ENCODE peak calls at places on chromosomes 11 and 22, in five cellular contexts. E is activated CD4-positive, alpha-beta T cell treated with anti-CD3 and anti-CD28 coated beads, Interleukin-2, amount 50 U/mL, for 48 hours; F is stimulated activated CD4-positive, alpha-beta T cell treated with anti-CD3 and anti-CD28 coated beads, Interleukin-2, amount 100 ng/mL, for 48 hours; H is pancreas; Y is GM10248. X is an unnamed sample.

GRCh38 chr11:103528046-103528445 is 418.8 kb downstream of the DYNC2H1 start:
- DNase-seq in Y (no peak), H (no peak), F (no peak), E (no peak), X (no peak)

GRCh38 chr11:35009191-35009940 is 92.9 kb downstream of the PDHX start:
- DNase-seq in E (no peak), H (peak; percentile 66), F (no peak), Y (no peak), X (no peak)

GRCh38 chr22:39360674-39361413 is 11.1 kb downstream of the SYNGR1 start:
- DNase-seq in F (no peak), H (peak; percentile 38), Y (no peak), E (no peak), X (no peak)

GRCh38 chr11:77819921-77820564 is 479 bp downstream of the RSF1 start:
- DNase-seq in H (peak; percentile 37), F (peak; percentile 12), Y (peak; percentile 46), E (peak; percentile 52), X (peak; percentile 63)

GRCh38 chr22:26617251-26618199 is at the start of gene CRYBB1:
- DNase-seq in Y (no peak), H (no peak), F (no peak), E (no peak), X (no peak)

GRCh38 chr11:76321820-76322524 is 59.0 kb downstream of the THAP12 start:
- DNase-seq in F (no peak), E (no peak), H (peak; percentile 76), Y (no peak), X (no peak)

GRCh38 chr11:111878385-111878765 is 590 bp downstream of the FDXACB1 start:
- DNase-seq in Y (no peak), H (no peak), E (no peak), F (no peak), X (no peak)

GRCh38 chr22:30948930-30949342 is 19.6 kb downstream of the MORC2 start:
- DNase-seq in H (no peak), Y (no peak), F (no peak), E (no peak), X (no peak)

GRCh38 chr11:13280777-13281176 is 3.2 kb downstream of the BMAL1 start:
- DNase-seq in H (no peak), Y (no peak), F (no peak), E (no peak), X (no peak)

GRCh38 chr22:45878901-45879551 is 97.9 kb downstream of the WNT7B start:
- DNase-seq in F (no peak), H (no peak), Y (no peak), E (no peak), X (no peak)

GRCh38 chr11:71342951-71343827 is 90.8 kb upstream of the SHANK2 start:
- DNase-seq in F (peak; percentile 6), H (peak; percentile 65), Y (peak; percentile 63), E (peak; percentile 19), X (no peak)

GRCh38 chr11:66393954-66394353 is 22.4 kb upstream of the SLC29A2 start:
- DNase-seq in F (no peak), E (no peak), H (no peak), Y (no peak), X (no peak)

GRCh38 chr11:131370090-131370751 is at the start of gene NTM:
- DNase-seq in H (peak; percentile 71), F (no peak), Y (no peak), E (no peak), X (no peak)

GRCh38 chr11:28017816-28018215 is 90.1 kb downstream of the KIF18A start:
- DNase-seq in E (no peak), Y (no peak), F (no peak), H (no peak), X (no peak)

GRCh38 chr11:123065634-123066033 is 3.7 kb upstream of the HSPA8 start:
- DNase-seq in E (no peak), Y (no peak), F (no peak), H (no peak), X (no peak)

GRCh38 chr22:33747576-33748180 is 172.6 kb downstream of the LARGE1 start:
- DNase-seq in F (no peak), Y (no peak), H (no peak), E (no peak), X (no peak)

GRCh38 chr22:22037740-22038139 is 55.2 kb upstream of the TOP3B start:
- DNase-seq in F (no peak), H (no peak), E (no peak), Y (no peak), X (no peak)

GRCh38 chr22:45542001-45542520 is 39.4 kb downstream of the FBLN1 start:
- DNase-seq in Y (no peak), H (no peak), E (no peak), F (no peak), X (no peak)

GRCh38 chr11:94719864-94720263 is 48.3 kb upstream of the AMOTL1 start:
- DNase-seq in E (no peak), H (no peak), Y (no peak), F (no peak), X (no peak)

GRCh38 chr11:75267171-75267970 is 26.8 kb downstream of the TPBGL start:
- DNase-seq in E (no peak), F (no peak), Y (no peak), H (peak; percentile 1), X (peak; percentile 23)

GRCh38 chr11:66951927-66952337 is 6.3 kb downstream of the PC start:
- DNase-seq in E (no peak), Y (no peak), F (no peak), H (no peak), X (no peak)

GRCh38 chr11:29224739-29225384 is 792.0 kb downstream of the KCNA4 start:
- DNase-seq in H (no peak), Y (no peak), E (no peak), F (no peak), X (no peak)

GRCh38 chr11:100687630-100688395 is 725 bp downstream of the ARHGAP42 start:
- DNase-seq in E (peak; percentile 10), Y (peak; percentile 65), F (no peak), H (peak; percentile 28), X (peak; percentile 58)

GRCh38 chr11:34653031-34653430 is 32.1 kb downstream of the EHF start:
- DNase-seq in Y (no peak), H (no peak), E (no peak), F (no peak), X (no peak)

GRCh38 chr11:74783241-74783871 is 34.7 kb downstream of the RNF169 start:
- DNase-seq in F (no peak), E (no peak), H (no peak), Y (peak; percentile 32), X (no peak)

GRCh38 chr11:126647735-126648134 is 292.2 kb downstream of the ST3GAL4 start:
- DNase-seq in E (no peak), F (no peak), H (no peak), Y (no peak), X (no peak)

GRCh38 chr11:3225159-3225758 is 6.6 kb upstream of the MRGPRG start:
- DNase-seq in H (no peak), E (no peak), F (no peak), Y (peak; percentile 15), X (no peak)

GRCh38 chr11:69841170-69841858 is 22.1 kb upstream of the FGF3 start:
- DNase-seq in E (no peak), Y (no peak), F (no peak), H (no peak), X (no peak)

GRCh38 chr11:119486691-119487259 is 63.8 kb upstream of the THY1 start:
- DNase-seq in H (no peak), E (no peak), Y (no peak), F (no peak), X (no peak)

GRCh38 chr11:78850078-78850477 is 275.4 kb upstream of the NARS2 start:
- DNase-seq in Y (no peak), F (no peak), H (no peak), E (no peak), X (no peak)

GRCh38 chr11:74839971-74840370 is 91.3 kb downstream of the RNF169 start:
- DNase-seq in F (no peak), Y (no peak), E (no peak), H (no peak), X (no peak)

GRCh38 chr11:6111635-6112034 is 4.2 kb downstream of the OR56B4 start:
- DNase-seq in F (no peak), E (no peak), H (no peak), Y (no peak), X (no peak)

GRCh38 chr22:19103881-19104821 is 18.1 kb downstream of the DGCR2 start:
- DNase-seq in F (no peak), E (no peak), Y (no peak), H (peak; percentile 86), X (no peak)

GRCh38 chr22:49394116-49394785 is 433.4 kb downstream of the BRD1 start:
- DNase-seq in Y (no peak), H (no peak), F (no peak), E (no peak), X (no peak)

X was measured in ovary.